ENCODE peak calls at places on chromosomes 6 and 20, in five cellular contexts. H, B, N, Z and X are unnamed samples.

GRCh38 chr20:25082498-25082873 is 545 bp upstream of the VSX1 start:
- DNase-seq in H (no peak), Z (no peak), B (no peak), N (no peak), X (no peak)

GRCh38 chr20:17840423-17840822 is 128.2 kb downstream of the SNX5 start:
- DNase-seq in H (no peak), Z (no peak), B (no peak), N (no peak), X (no peak)

GRCh38 chr20:44233436-44234016 is 13.6 kb upstream of the GDAP1L1 start:
- DNase-seq in B (no peak), N (no peak), Z (no peak), H (no peak), X (no peak)

GRCh38 chr6:37125779-37126553 is 44.0 kb upstream of the PIM1 start:
- DNase-seq in H (no peak), N (no peak), Z (no peak), B (no peak), X (no peak)

GRCh38 chr6:139449611-139450000 is 75.2 kb upstream of the CITED2 start:
- DNase-seq in B (no peak), H (no peak), Z (no peak), N (peak; percentile 55), X (no peak)

GRCh38 chr6:10526156-10526555 is 5.0 kb downstream of the GCNT2 start:
- DNase-seq in H (no peak), N (no peak), Z (no peak), B (no peak), X (no peak)

GRCh38 chr6:157469378-157469777 is 88.4 kb downstream of the ZDHHC14 start:
- DNase-seq in N (no peak), H (no peak), B (no peak), Z (no peak), X (no peak)

GRCh38 chr20:15889073-15889923 is 684.0 kb downstream of the KIF16B start:
- DNase-seq in Z (no peak), B (no peak), N (no peak), H (no peak), X (no peak)

GRCh38 chr20:33866398-33867079 is 55.4 kb downstream of the CHMP4B start:
- DNase-seq in Z (no peak), H (no peak), N (no peak), B (no peak), X (no peak)

GRCh38 chr20:34355427-34355826 is 7.6 kb upstream of the ITCH start:
- DNase-seq in H (no peak), Z (no peak), N (no peak), B (no peak), X (no peak)

GRCh38 chr6:148200302-148200701 is 142.3 kb upstream of the SASH1 start:
- DNase-seq in B (no peak), Z (no peak), N (no peak), H (no peak), X (no peak)

GRCh38 chr6:129894904-129895303 is 33.8 kb upstream of the TMEM244 start:
- DNase-seq in Z (no peak), B (no peak), H (no peak), N (no peak), X (no peak)

GRCh38 chr6:2733736-2734480 is 16.8 kb downstream of the MYLK4 start:
- DNase-seq in B (no peak), Z (no peak), N (no peak), H (no peak), X (no peak)

GRCh38 chr6:150451767-150452641 is 83.2 kb downstream of the IYD start:
- DNase-seq in B (no peak), H (no peak), N (no peak), Z (no peak), X (no peak)

GRCh38 chr6:161171207-161171606 is 102.7 kb downstream of the AGPAT4 start:
- DNase-seq in N (no peak), H (no peak), Z (no peak), B (no peak), X (no peak)

GRCh38 chr6:118551063-118551672 is 3.1 kb downstream of the PLN start:
- DNase-seq in N (peak; percentile 79), H (no peak), Z (no peak), B (no peak), X (no peak)

GRCh38 chr6:84967389-84967788 is 203.0 kb upstream of the TBX18 start:
- DNase-seq in B (no peak), N (peak; percentile 15), H (no peak), Z (no peak), X (no peak)

GRCh38 chr6:109760208-109760607 is 69.1 kb downstream of the FIG4 start:
- DNase-seq in Z (no peak), N (peak; percentile 33), B (no peak), H (no peak), X (no peak)
- TF ChIP-seq POLR2A in Z (no peak), N (no peak), B (no peak), H (no peak), X (no peak)

DNA sequence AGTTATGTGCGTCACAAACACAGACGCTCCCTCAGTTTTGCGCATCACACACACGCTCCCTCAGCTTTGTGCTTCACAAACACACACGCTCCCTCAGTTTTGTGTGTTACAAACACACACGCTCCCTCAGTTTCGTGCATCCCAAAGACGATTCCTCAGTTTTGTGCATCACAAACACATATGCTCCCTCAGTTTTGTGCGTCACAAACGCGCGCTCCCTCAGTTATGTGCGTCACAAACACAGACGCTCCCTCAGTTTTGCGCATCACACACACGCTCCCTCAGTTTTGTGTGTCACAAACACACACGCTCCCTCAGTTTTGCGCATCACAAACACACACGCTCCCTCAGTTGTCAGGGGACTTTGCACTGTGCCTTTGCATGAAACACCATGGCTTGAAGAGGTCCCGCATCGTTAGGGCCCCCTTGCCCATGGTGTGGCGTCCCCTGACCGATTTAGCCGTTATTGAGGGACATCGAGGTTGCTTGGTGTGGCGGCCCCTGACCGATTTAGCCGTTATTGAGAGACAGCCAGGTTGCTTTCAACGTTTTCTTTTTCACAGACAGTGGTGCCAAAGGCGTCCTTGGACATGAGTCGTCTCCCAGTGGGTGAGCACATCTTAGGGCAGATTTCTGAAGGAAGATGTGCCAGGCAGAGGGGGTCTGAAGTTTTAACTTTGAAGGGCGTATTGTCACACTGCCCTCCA is 28.1 kb upstream of the MYT1 start:
- DNase-seq in B (no peak), H (no peak), Z (no peak), N (no peak), X (no peak)
- H3K4me3 ChIP-seq in B (no peak overlapping the region), H (no peak overlapping the region), Z (no peak overlapping the region), N (no peak overlapping the region), X (no peak overlapping the region)

DNA sequence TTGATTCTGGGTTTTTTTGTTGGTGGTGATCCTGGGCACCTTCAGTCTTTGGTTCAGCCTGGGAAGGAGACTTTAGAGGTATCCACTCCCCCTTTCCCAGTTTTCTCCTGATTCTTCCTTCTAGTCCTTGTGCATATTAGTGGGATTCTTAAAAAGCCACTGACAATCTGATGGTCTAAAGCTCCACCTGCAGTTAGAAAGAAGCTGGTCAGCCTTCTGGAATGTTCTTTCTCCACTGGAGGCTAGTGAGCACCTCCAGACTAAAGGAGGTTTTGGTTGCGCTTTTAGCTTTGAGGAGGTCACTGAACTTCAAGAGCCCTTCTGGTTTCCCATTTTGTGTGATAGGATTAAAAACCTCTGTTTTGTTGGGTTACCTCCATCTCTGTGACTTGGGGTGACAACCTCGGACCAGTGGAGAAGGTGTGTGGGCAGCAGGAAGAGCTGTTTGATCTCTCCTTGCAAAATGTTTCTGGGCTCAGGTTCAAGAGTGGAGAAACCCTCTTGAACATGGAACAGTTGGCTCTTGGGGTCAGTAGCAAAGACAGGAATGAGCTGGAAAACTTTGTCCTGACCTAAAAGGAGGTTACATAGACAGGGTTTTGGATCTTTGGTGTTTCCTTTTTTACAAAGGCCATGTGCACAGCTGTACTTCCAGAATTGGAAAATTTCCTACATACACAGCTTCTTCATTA is 29.0 kb downstream of the JARID2 start:
- DNase-seq in B (peak; percentile 42), H (no peak), Z (no peak), N (peak; percentile 47), X (no peak)
- TF ChIP-seq CTCF in B (no peak), H (peak; percentile 28), Z (no peak), N (peak; percentile 33), X (no peak)

GRCh38 chr6:15882345-15882744 is 219.5 kb upstream of the DTNBP1 start:
- DNase-seq in H (no peak), N (no peak), B (no peak), Z (no peak), X (no peak)

GRCh38 chr6:15882915-15883314 is 220.1 kb upstream of the DTNBP1 start:
- DNase-seq in N (no peak), Z (peak; percentile 67), H (no peak), B (no peak), X (no peak)

GRCh38 chr6:15888798-15889772 is 226.3 kb upstream of the DTNBP1 start:
- DNase-seq in H (no peak), N (no peak), B (peak; percentile 27), Z (no peak), X (no peak)

GRCh38 chr6:15887491-15888461 is 224.9 kb upstream of the DTNBP1 start:
- DNase-seq in N (no peak), H (no peak), B (no peak), Z (no peak), X (no peak)

DNA sequence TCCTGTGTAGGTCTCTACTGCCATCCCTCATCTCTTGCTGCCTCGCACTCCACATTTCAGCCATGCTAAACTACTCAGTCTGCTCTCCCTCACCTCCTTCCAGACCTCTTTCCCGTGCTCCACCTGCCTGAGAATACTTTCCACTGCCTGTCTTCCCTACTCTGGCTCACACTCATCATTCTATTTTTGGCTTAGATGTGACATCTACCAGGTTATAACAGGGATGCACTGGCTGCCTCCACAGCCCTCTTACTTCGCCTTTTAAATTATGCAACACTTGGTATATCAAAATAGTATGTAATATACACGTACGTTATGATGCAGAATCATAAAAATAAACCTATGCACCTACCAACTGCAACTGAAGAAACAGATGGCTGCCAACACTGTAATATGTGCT is 222.8 kb upstream of the DTNBP1 start:
- DNase-seq in B (no peak), N (no peak), Z (no peak), H (no peak), X (no peak)
- TF ChIP-seq POLR2A in B (no peak), N (no peak), Z (no peak), H (no peak), X (no peak)

GRCh38 chr6:226516-227073 is 65.7 kb upstream of the DUSP22 start:
- DNase-seq in H (no peak), N (no peak), Z (peak; percentile 9), B (no peak), X (no peak)

GRCh38 chr6:224350-224749 is 67.9 kb upstream of the DUSP22 start:
- DNase-seq in H (no peak), N (no peak), B (no peak), Z (no peak), X (no peak)

GRCh38 chr6:225907-226306 is 66.4 kb upstream of the DUSP22 start:
- DNase-seq in Z (no peak), H (no peak), N (no peak), B (no peak), X (no peak)

GRCh38 chr6:223763-224162 is 68.5 kb upstream of the DUSP22 start:
- DNase-seq in N (peak; percentile 86), B (no peak), H (no peak), Z (no peak), X (no peak)

DNA sequence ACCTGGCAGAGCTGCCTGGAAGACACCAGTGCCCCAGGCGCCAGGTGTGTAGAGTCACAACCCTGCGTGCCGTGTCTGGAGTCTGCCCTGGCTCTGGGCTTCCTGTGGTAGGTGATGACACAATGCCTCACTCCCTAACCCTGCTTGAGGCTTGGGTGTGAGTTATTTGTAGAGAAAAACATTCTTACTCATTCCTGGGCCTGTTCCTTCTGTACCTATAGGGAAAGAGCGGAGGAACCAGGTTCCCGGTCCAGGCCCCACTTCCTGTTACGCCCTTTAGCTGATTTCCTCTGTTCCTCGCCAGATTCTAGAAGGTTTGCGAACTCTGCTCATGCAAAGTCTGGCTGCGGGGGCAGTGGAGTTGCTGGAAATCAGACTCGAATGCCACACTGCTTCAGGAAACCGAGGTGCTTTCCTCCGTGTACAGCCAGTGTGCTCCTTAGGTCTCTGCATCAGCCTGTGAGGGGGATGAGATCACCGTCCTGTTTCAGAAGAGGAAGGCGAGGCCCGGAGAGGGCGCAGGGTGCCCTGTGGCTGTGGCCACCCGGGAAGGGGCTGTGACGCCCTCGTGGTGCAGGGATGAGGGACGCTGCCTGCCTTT is 67.1 kb upstream of the DUSP22 start:
- DNase-seq in Z (no peak), N (no peak), B (no peak), H (peak; percentile 56), X (no peak)
- H3K4me3 ChIP-seq in Z (no peak overlapping the region), N (no peak overlapping the region), B (no peak overlapping the region), H (no peak overlapping the region), X (no peak overlapping the region)